ENCODE peak calls at places on chromosomes 12 and 14, in four cellular contexts. C is IMR-90, R is endothelial cell of umbilical vein, F is GM12878. V is an unnamed sample.

GRCh38 chr12:110670161-110670701 is 18.7 kb downstream of the HVCN1 start:
- DNase-seq in C (no peak), F (peak), R (no peak), V (no peak)

GRCh38 chr12:29023436-29024076 is 125.5 kb upstream of the FAR2 start:
- DNase-seq in F (no peak), R (no peak), C (no peak), V (no peak)

GRCh38 chr14:101372494-101372813 is 188.8 kb upstream of the DIO3 start:
- DNase-seq in C (no peak), R (no peak), F (no peak), V (no peak)

GRCh38 chr12:130992448-130992847 is 38.7 kb downstream of the ADGRD1 start:
- DNase-seq in R (no peak), C (no peak), F (no peak), V (no peak)

GRCh38 chr12:4562034-4562657 is at the start of gene DYRK4:
- DNase-seq in C (peak), F (no peak), R (peak), V (peak)

GRCh38 chr12:52771088-52771487 is 6.1 kb downstream of the KRT76 start:
- DNase-seq in F (no peak), C (no peak), R (no peak), V (no peak)

GRCh38 chr12:6038160-6038559 is 86.3 kb downstream of the VWF start:
- DNase-seq in R (peak), C (peak), F (no peak), V (peak)

GRCh38 chr14:96554315-96554910 is 52.2 kb downstream of the PAPOLA start:
- DNase-seq in R (no peak), F (no peak), C (no peak), V (no peak)

GRCh38 chr12:84811291-84811690 is 101.3 kb downstream of the SLC6A15 start:
- DNase-seq in R (no peak), C (peak), F (no peak), V (no peak)

GRCh38 chr12:118714051-118714460 is 267.3 kb upstream of the SRRM4 start:
- DNase-seq in R (no peak), C (no peak), F (peak), V (peak)

GRCh38 chr12:56337753-56338221 is 897 bp upstream of the IL23A start:
- DNase-seq in C (no peak), F (no peak), R (no peak), V (peak)

GRCh38 chr14:72439707-72440106 is 454.2 kb downstream of the DPF3 start:
- DNase-seq in C (no peak), F (peak), R (no peak), V (no peak)

GRCh38 chr14:72616294-72616693 is 277.6 kb downstream of the DPF3 start:
- DNase-seq in F (no peak), R (no peak), C (peak), V (no peak)

GRCh38 chr14:73238262-73238852 is 1.1 kb downstream of the PAPLN start:
- DNase-seq in F (no peak), C (peak), R (peak), V (no peak)

GRCh38 chr14:103141117-103141796 is 18.0 kb downstream of the TNFAIP2 start:
- DNase-seq in F (no peak), C (peak), R (peak), V (peak)

GRCh38 chr14:64289571-64289970 is 4.6 kb downstream of the ESR2 start:
- DNase-seq in C (no peak), F (no peak), R (no peak), V (no peak)

DNA sequence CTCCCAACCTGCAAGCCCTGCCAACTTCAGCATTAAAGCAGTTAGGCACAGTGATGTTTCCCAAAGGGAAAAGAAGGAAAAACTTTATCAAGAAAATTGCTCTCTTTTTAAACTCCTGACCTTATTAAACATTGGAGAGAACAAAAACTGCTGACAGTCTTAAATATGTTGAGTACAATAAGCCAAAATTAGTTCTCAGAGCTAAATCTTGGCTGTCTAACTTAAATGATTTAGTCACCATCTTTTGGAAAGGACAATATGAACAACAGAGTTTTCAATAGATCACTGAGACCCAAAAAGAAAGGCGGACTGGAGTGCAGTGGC is 70.8 kb downstream of the DUSP6 start:
- DNase-seq in R (no peak), F (no peak), C (no peak), V (no peak)
- TF ChIP-seq FOS in R (no peak), F (no peak), C (no peak), V (no peak)

GRCh38 chr14:89184952-89185351 is 232.1 kb downstream of the FOXN3 start:
- DNase-seq in R (no peak), C (no peak), F (no peak), V (no peak)

GRCh38 chr14:89186850-89187376 is 230.1 kb downstream of the FOXN3 start:
- DNase-seq in F (no peak), R (no peak), C (peak), V (no peak)

GRCh38 chr14:89185919-89186849 is 230.8 kb downstream of the FOXN3 start:
- DNase-seq in F (no peak), R (no peak), C (peak), V (peak)

GRCh38 chr14:89188492-89188891 is 228.5 kb downstream of the FOXN3 start:
- DNase-seq in R (no peak), F (no peak), C (no peak), V (no peak)

GRCh38 chr14:89187501-89187900 is 229.5 kb downstream of the FOXN3 start:
- DNase-seq in R (no peak), C (no peak), F (no peak), V (no peak)
- TF ChIP-seq FOS in R (no peak), C (no peak), F (no peak), V (no peak)

DNA sequence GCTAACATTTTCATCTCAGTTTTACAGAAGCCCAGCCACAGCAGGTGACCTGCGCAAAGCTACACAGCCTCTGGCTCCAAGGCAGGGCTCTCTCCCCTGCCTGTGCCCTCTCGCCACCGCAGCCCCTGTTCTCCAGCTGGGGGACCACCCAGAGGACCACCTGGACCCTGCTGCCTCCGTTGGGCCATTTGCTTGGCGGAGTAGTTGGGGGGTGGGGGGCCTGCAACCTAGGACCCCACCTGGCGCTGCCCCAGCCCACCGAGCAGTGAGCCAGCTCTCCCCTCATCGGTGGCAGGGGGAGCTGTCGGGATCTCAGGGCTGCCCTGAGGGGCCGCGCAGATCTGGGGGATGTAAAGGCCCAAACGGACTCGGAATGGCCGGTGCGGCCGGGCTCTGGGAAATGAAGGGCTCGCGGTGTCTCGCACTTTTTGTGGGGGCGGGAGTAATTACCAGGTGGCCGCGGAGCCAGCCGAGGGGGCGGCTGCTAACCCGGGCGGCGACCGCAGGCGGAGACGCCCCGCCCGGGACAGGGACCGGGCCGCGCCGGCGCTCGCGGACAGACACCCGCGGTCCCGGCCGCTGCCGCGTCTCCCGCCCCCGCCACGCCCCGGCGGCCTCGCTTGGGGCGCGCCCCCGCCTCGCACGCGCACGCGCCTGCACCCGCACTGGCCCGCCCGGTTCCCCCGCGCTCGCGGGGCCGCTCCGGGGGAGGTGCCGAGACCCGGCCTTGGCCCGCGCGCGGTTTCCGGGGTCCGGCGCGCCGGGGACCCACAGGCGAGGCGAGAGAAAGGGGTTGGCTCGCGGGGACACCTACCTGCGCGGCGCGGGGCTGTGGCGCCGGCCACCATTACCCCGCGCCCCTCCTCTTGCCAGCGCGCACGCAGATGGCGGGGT is 8.6 kb upstream of the GPR68 start:
- DNase-seq in F (no peak), C (no peak), R (no peak), V (peak)
- TF ChIP-seq FOS in F (no peak), C (no peak), R (no peak), V (no peak)

GRCh38 chr12:12266389-12266872 is 413 bp downstream of the LRP6 start:
- DNase-seq in R (no peak), C (no peak), F (no peak), V (no peak)
- TF ChIP-seq FOS in R (no peak), C (no peak), F (no peak), V (no peak)

GRCh38 chr14:99657645-99658155 is 12.8 kb downstream of the HHIPL1 start:
- DNase-seq in F (no peak), R (no peak), C (no peak), V (no peak)

GRCh38 chr14:99658218-99658617 is 13.3 kb downstream of the HHIPL1 start:
- DNase-seq in F (no peak), C (peak), R (no peak), V (no peak)

GRCh38 chr14:99660794-99661193 is 15.9 kb downstream of the HHIPL1 start:
- DNase-seq in F (no peak), C (no peak), R (no peak), V (no peak)

GRCh38 chr14:99660006-99660566 is 15.2 kb downstream of the HHIPL1 start:
- DNase-seq in C (no peak), F (no peak), R (no peak), V (no peak)

DNA sequence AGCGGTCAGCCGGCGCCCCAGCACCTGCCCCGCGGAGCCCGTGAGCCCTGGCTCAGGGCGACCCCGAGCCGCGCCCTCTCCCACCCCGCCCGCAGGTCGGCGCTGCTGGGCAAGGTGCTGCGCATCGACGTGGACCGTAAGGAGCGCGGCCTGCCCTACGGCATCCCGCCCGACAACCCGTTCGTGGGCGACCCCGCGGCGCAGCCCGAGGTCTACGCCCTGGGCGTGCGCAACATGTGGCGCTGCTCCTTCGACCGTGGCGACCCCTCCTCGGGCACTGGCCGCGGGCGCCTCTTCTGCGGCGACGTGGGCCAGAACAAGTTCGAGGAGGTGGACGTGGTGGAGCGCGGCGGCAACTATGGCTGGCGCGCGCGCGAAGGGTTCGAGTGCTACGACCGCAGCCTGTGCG is 14.4 kb downstream of the HHIPL1 start:
- DNase-seq in F (no peak), R (no peak), C (no peak), V (no peak)
- TF ChIP-seq FOS in F (no peak), R (no peak), C (no peak), V (no peak)

DNA sequence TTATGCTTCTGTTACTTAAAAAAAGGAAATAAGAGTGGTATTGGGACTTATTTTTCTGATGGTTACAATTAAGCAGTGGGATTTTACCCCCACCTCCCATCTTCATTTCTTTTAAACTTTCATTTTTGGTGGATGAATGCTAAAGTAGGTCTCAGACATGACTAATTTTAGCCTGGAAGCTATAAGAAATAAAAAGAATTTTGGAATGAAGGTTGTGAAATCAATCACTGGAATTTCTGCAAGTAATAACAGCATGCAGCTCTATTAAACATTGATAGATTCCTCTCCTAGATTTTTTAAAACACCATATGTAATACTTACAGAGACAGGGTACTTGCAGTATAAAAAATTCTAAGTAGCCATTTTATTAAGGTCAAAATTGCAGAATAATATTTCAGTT is 164.2 kb upstream of the CLEC14A start:
- DNase-seq in C (peak), F (no peak), R (no peak), V (no peak)
- TF ChIP-seq FOS in C (no peak), F (no peak), R (no peak), V (no peak)

GRCh38 chr12:95838125-95838524 is 20.6 kb upstream of the SNRPF start:
- DNase-seq in C (peak), F (no peak), R (peak), V (no peak)
- TF ChIP-seq FOS in C (no peak), F (no peak), R (no peak), V (no peak)